ENCODE peak calls at places on chromosome 20, in ten cellular contexts. One of them, this sample, is unnamed.

GRCh38 chr20:49146442-49146841 is 41.7 kb downstream of the STAU1 start:
- DNase-seq in transverse colon: no peak
- DNase-seq in endothelial cell of umbilical vein: no peak
- DNase-seq in CD8-positive, alpha-beta T cell: no peak
- DNase-seq in uterus: no peak
- DNase-seq in body of pancreas: no peak
- DNase-seq in small intestine: no peak
- DNase-seq in CD4-positive, alpha-beta memory T cell: no peak
- DNase-seq in esophagus muscularis mucosa: no peak
- DNase-seq in heart right ventricle: no peak
- DNase-seq in this sample: no peak

GRCh38 chr20:496126-496696 is 33.9 kb upstream of the TBC1D20 start:
- DNase-seq in transverse colon: no peak
- DNase-seq in body of pancreas: no peak
- DNase-seq in small intestine: no peak
- DNase-seq in esophagus muscularis mucosa: peak; percentile 74
- DNase-seq in CD4-positive, alpha-beta memory T cell: no peak
- DNase-seq in CD8-positive, alpha-beta T cell: no peak
- DNase-seq in endothelial cell of umbilical vein: no peak
- DNase-seq in heart right ventricle: no peak
- DNase-seq in uterus: no peak
- DNase-seq in this sample: no peak

GRCh38 chr20:3175270-3175669 is 1.9 kb upstream of the LZTS3 start:
- DNase-seq in esophagus muscularis mucosa: no peak
- DNase-seq in CD4-positive, alpha-beta memory T cell: no peak
- DNase-seq in body of pancreas: no peak
- DNase-seq in small intestine: no peak
- DNase-seq in transverse colon: no peak
- DNase-seq in uterus: no peak
- DNase-seq in CD8-positive, alpha-beta T cell: no peak
- DNase-seq in heart right ventricle: no peak
- DNase-seq in endothelial cell of umbilical vein: peak; percentile 13
- DNase-seq in this sample: no peak

GRCh38 chr20:48486065-48486464 is 341.7 kb downstream of the PREX1 start:
- DNase-seq in CD4-positive, alpha-beta memory T cell: no peak
- DNase-seq in endothelial cell of umbilical vein: no peak
- DNase-seq in CD8-positive, alpha-beta T cell: no peak
- DNase-seq in transverse colon: no peak
- DNase-seq in esophagus muscularis mucosa: no peak
- DNase-seq in body of pancreas: no peak
- DNase-seq in uterus: no peak
- DNase-seq in heart right ventricle: no peak
- DNase-seq in small intestine: no peak
- DNase-seq in this sample: no peak

GRCh38 chr20:63694596-63695418 is 1.6 kb upstream of the TNFRSF6B start:
- DNase-seq in heart right ventricle: no peak
- DNase-seq in small intestine: no peak
- DNase-seq in esophagus muscularis mucosa: no peak
- DNase-seq in transverse colon: no peak
- DNase-seq in CD8-positive, alpha-beta T cell: no peak
- DNase-seq in CD4-positive, alpha-beta memory T cell: no peak
- DNase-seq in uterus: peak; percentile 20
- DNase-seq in body of pancreas: no peak
- DNase-seq in endothelial cell of umbilical vein: no peak
- DNase-seq in this sample: no peak

GRCh38 chr20:45047581-45048119 is 53.3 kb downstream of the KCNS1 start:
- DNase-seq in CD4-positive, alpha-beta memory T cell: no peak
- DNase-seq in small intestine: no peak
- DNase-seq in endothelial cell of umbilical vein: no peak
- DNase-seq in uterus: no peak
- DNase-seq in body of pancreas: no peak
- DNase-seq in CD8-positive, alpha-beta T cell: no peak
- DNase-seq in transverse colon: no peak
- DNase-seq in esophagus muscularis mucosa: no peak
- DNase-seq in heart right ventricle: no peak
- DNase-seq in this sample: no peak

GRCh38 chr20:63362426-63363009 is 1.4 kb upstream of the CHRNA4 start:
- DNase-seq in CD8-positive, alpha-beta T cell: no peak
- DNase-seq in CD4-positive, alpha-beta memory T cell: no peak
- DNase-seq in uterus: no peak
- DNase-seq in small intestine: no peak
- DNase-seq in heart right ventricle: no peak
- DNase-seq in endothelial cell of umbilical vein: no peak
- DNase-seq in esophagus muscularis mucosa: no peak
- DNase-seq in body of pancreas: no peak
- DNase-seq in transverse colon: no peak
- DNase-seq in this sample: no peak

GRCh38 chr20:5947276-5947675 is 3.1 kb downstream of the TRMT6 start:
- DNase-seq in transverse colon: no peak
- DNase-seq in CD8-positive, alpha-beta T cell: no peak
- DNase-seq in body of pancreas: no peak
- DNase-seq in uterus: no peak
- DNase-seq in CD4-positive, alpha-beta memory T cell: no peak
- DNase-seq in heart right ventricle: no peak
- DNase-seq in esophagus muscularis mucosa: no peak
- DNase-seq in endothelial cell of umbilical vein: no peak
- DNase-seq in small intestine: no peak
- DNase-seq in this sample: no peak

GRCh38 chr20:46642944-46643343 is 8.3 kb downstream of the SLC13A3 start:
- DNase-seq in heart right ventricle: no peak
- DNase-seq in CD8-positive, alpha-beta T cell: no peak
- DNase-seq in CD4-positive, alpha-beta memory T cell: no peak
- DNase-seq in transverse colon: no peak
- DNase-seq in endothelial cell of umbilical vein: no peak
- DNase-seq in body of pancreas: no peak
- DNase-seq in small intestine: no peak
- DNase-seq in uterus: no peak
- DNase-seq in esophagus muscularis mucosa: no peak
- DNase-seq in this sample: no peak

GRCh38 chr20:19969507-19970255 is 47.5 kb upstream of the NAA20 start:
- DNase-seq in small intestine: no peak
- DNase-seq in transverse colon: no peak
- DNase-seq in uterus: no peak
- DNase-seq in CD8-positive, alpha-beta T cell: no peak
- DNase-seq in esophagus muscularis mucosa: no peak
- DNase-seq in body of pancreas: no peak
- DNase-seq in endothelial cell of umbilical vein: no peak
- DNase-seq in CD4-positive, alpha-beta memory T cell: no peak
- DNase-seq in heart right ventricle: no peak
- DNase-seq in this sample: no peak

GRCh38 chr20:61120595-61121515 is 131.2 kb upstream of the CDH4 start:
- DNase-seq in transverse colon: no peak
- DNase-seq in uterus: no peak
- DNase-seq in small intestine: peak; percentile 36
- DNase-seq in CD4-positive, alpha-beta memory T cell: peak; percentile 22
- DNase-seq in body of pancreas: peak; percentile 33
- DNase-seq in endothelial cell of umbilical vein: no peak
- DNase-seq in CD8-positive, alpha-beta T cell: peak; percentile 26
- DNase-seq in esophagus muscularis mucosa: no peak
- DNase-seq in heart right ventricle: peak; percentile 34
- DNase-seq in this sample: peak; percentile 46

GRCh38 chr20:8330785-8331699 is 199.0 kb downstream of the PLCB1 start:
- DNase-seq in esophagus muscularis mucosa: no peak
- DNase-seq in heart right ventricle: no peak
- DNase-seq in uterus: no peak
- DNase-seq in transverse colon: no peak
- DNase-seq in small intestine: no peak
- DNase-seq in CD4-positive, alpha-beta memory T cell: no peak
- DNase-seq in endothelial cell of umbilical vein: no peak
- DNase-seq in CD8-positive, alpha-beta T cell: no peak
- DNase-seq in body of pancreas: no peak
- DNase-seq in this sample: no peak

GRCh38 chr20:63708301-63709148 is 686 bp downstream of the ZGPAT start:
- DNase-seq in CD8-positive, alpha-beta T cell: no peak
- DNase-seq in transverse colon: no peak
- DNase-seq in CD4-positive, alpha-beta memory T cell: no peak
- DNase-seq in small intestine: no peak
- DNase-seq in body of pancreas: peak; percentile 30
- DNase-seq in uterus: no peak
- DNase-seq in esophagus muscularis mucosa: no peak
- DNase-seq in endothelial cell of umbilical vein: no peak
- DNase-seq in heart right ventricle: no peak
- DNase-seq in this sample: no peak

GRCh38 chr20:46348972-46349741 is 40.9 kb upstream of the CDH22 start:
- DNase-seq in CD8-positive, alpha-beta T cell: peak; percentile 35
- DNase-seq in heart right ventricle: peak; percentile 49
- DNase-seq in endothelial cell of umbilical vein: peak; percentile 48
- DNase-seq in esophagus muscularis mucosa: no peak
- DNase-seq in uterus: no peak
- DNase-seq in small intestine: peak; percentile 36
- DNase-seq in body of pancreas: peak; percentile 69
- DNase-seq in CD4-positive, alpha-beta memory T cell: peak; percentile 30
- DNase-seq in transverse colon: peak; percentile 43
- DNase-seq in this sample: no peak

GRCh38 chr20:42255820-42256219 is 637.6 kb upstream of the CHD6 start:
- DNase-seq in body of pancreas: no peak
- DNase-seq in small intestine: no peak
- DNase-seq in heart right ventricle: no peak
- DNase-seq in CD8-positive, alpha-beta T cell: no peak
- DNase-seq in uterus: no peak
- DNase-seq in transverse colon: no peak
- DNase-seq in endothelial cell of umbilical vein: no peak
- DNase-seq in esophagus muscularis mucosa: no peak
- DNase-seq in CD4-positive, alpha-beta memory T cell: no peak
- DNase-seq in this sample: no peak

GRCh38 chr20:42260216-42260615 is 642.0 kb upstream of the CHD6 start:
- DNase-seq in uterus: no peak
- DNase-seq in CD8-positive, alpha-beta T cell: no peak
- DNase-seq in small intestine: no peak
- DNase-seq in esophagus muscularis mucosa: no peak
- DNase-seq in heart right ventricle: no peak
- DNase-seq in transverse colon: no peak
- DNase-seq in endothelial cell of umbilical vein: no peak
- DNase-seq in body of pancreas: no peak
- DNase-seq in CD4-positive, alpha-beta memory T cell: no peak
- DNase-seq in this sample: no peak

GRCh38 chr20:42261766-42262165 is 643.6 kb upstream of the CHD6 start:
- DNase-seq in esophagus muscularis mucosa: no peak
- DNase-seq in heart right ventricle: no peak
- DNase-seq in uterus: no peak
- DNase-seq in transverse colon: no peak
- DNase-seq in small intestine: no peak
- DNase-seq in CD4-positive, alpha-beta memory T cell: no peak
- DNase-seq in body of pancreas: no peak
- DNase-seq in CD8-positive, alpha-beta T cell: no peak
- DNase-seq in endothelial cell of umbilical vein: no peak
- DNase-seq in this sample: no peak

GRCh38 chr20:42258568-42258967 is 640.4 kb upstream of the CHD6 start:
- DNase-seq in body of pancreas: no peak
- DNase-seq in transverse colon: no peak
- DNase-seq in heart right ventricle: no peak
- DNase-seq in uterus: no peak
- DNase-seq in CD4-positive, alpha-beta memory T cell: no peak
- DNase-seq in esophagus muscularis mucosa: no peak
- DNase-seq in endothelial cell of umbilical vein: no peak
- DNase-seq in small intestine: no peak
- DNase-seq in CD8-positive, alpha-beta T cell: no peak
- DNase-seq in this sample: no peak

GRCh38 chr20:42259389-42259788 is 641.2 kb upstream of the CHD6 start:
- DNase-seq in uterus: no peak
- DNase-seq in CD4-positive, alpha-beta memory T cell: no peak
- DNase-seq in heart right ventricle: no peak
- DNase-seq in transverse colon: no peak
- DNase-seq in body of pancreas: no peak
- DNase-seq in endothelial cell of umbilical vein: no peak
- DNase-seq in small intestine: no peak
- DNase-seq in esophagus muscularis mucosa: no peak
- DNase-seq in CD8-positive, alpha-beta T cell: no peak
- DNase-seq in this sample: no peak
- H3K9me3 ChIP-seq in uterus: no peaks in the 10 kb centered on the region
- H3K9me3 ChIP-seq in CD4-positive, alpha-beta memory T cell: no peaks in the 10 kb centered on the region
- H3K9me3 ChIP-seq in heart right ventricle: no peaks in the 10 kb centered on the region
- H3K9me3 ChIP-seq in transverse colon: no peaks in the 10 kb centered on the region
- H3K9me3 ChIP-seq in body of pancreas: no peaks in the 10 kb centered on the region
- H3K9me3 ChIP-seq in endothelial cell of umbilical vein: peaks cover 7% of the 10 kb centered on the region
- H3K9me3 ChIP-seq in small intestine: no peaks in the 10 kb centered on the region
- H3K9me3 ChIP-seq in esophagus muscularis mucosa: no peaks in the 10 kb centered on the region
- H3K9me3 ChIP-seq in CD8-positive, alpha-beta T cell: no peaks in the 10 kb centered on the region
- H3K9me3 ChIP-seq in this sample: peaks cover 2% of the 10 kb centered on the region

GRCh38 chr20:58133020-58133419 is 95.4 kb downstream of the ANKRD60 start:
- DNase-seq in CD8-positive, alpha-beta T cell: no peak
- DNase-seq in transverse colon: no peak
- DNase-seq in heart right ventricle: no peak
- DNase-seq in uterus: no peak
- DNase-seq in esophagus muscularis mucosa: peak; percentile 34
- DNase-seq in CD4-positive, alpha-beta memory T cell: no peak
- DNase-seq in small intestine: no peak
- DNase-seq in endothelial cell of umbilical vein: no peak
- DNase-seq in body of pancreas: no peak
- DNase-seq in this sample: no peak
- H3K4me1 ChIP-seq in CD8-positive, alpha-beta T cell: peaks cover 9% of the 10 kb centered on the region
- H3K4me1 ChIP-seq in transverse colon: peaks cover 18% of the 10 kb centered on the region
- H3K4me1 ChIP-seq in heart right ventricle: no peaks in the 10 kb centered on the region
- H3K4me1 ChIP-seq in uterus: peaks cover 6% of the 10 kb centered on the region
- H3K4me1 ChIP-seq in esophagus muscularis mucosa: peaks cover 5% of the 10 kb centered on the region
- H3K4me1 ChIP-seq in CD4-positive, alpha-beta memory T cell: peaks cover 5% of the 10 kb centered on the region
- H3K4me1 ChIP-seq in small intestine: no peaks in the 10 kb centered on the region
- H3K4me1 ChIP-seq in endothelial cell of umbilical vein: peaks cover 7% of the 10 kb centered on the region
- H3K4me1 ChIP-seq in body of pancreas: no peaks in the 10 kb centered on the region
- H3K4me1 ChIP-seq in this sample: peaks cover 2% of the 10 kb centered on the region

DNA sequence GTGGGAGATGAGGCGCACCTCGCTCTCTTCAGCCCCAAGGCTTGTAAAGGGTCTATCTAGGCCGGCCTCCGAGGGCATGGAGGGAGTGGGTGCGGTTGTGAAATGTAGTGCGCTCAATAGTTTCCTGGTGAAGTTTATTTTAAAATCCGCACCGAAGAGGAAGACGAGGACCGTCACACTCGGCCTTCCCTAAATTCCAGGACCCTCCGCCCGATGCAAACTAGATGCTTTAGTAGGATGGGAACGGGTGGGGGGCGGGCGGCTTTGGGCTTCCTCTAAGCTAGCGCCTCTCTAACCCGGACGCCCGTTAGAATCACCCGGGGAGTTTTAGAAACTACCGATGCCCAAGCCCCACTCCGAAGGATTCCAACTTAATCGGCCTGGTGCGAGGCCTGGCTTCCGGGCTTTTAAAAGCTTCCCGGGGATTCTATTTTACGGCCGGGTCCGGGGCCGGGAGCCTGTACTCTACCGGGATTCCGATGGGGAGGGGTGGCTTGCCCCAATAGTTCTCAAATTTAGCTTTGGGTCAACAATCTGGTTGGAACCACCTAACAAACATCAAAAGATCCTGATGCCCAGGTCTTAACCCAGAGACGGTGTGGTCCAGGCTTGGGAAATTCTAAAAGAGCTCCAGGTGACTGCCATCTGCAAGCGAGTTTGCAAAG is 548 bp upstream of the BCAS4 start:
- DNase-seq in transverse colon: no peak
- DNase-seq in small intestine: no peak
- DNase-seq in heart right ventricle: no peak
- DNase-seq in CD4-positive, alpha-beta memory T cell: no peak
- DNase-seq in esophagus muscularis mucosa: no peak
- DNase-seq in CD8-positive, alpha-beta T cell: peak; percentile 13
- DNase-seq in endothelial cell of umbilical vein: no peak
- DNase-seq in uterus: peak; percentile 34
- DNase-seq in body of pancreas: peak; percentile 16
- DNase-seq in this sample: no peak
- H3K27ac ChIP-seq in transverse colon: no peak overlapping the region
- H3K27ac ChIP-seq in small intestine: peak overlapping the region; percentile 6
- H3K27ac ChIP-seq in heart right ventricle: no peak overlapping the region
- H3K27ac ChIP-seq in CD4-positive, alpha-beta memory T cell: peak overlapping the region; percentile 24
- H3K27ac ChIP-seq in esophagus muscularis mucosa: peak overlapping the region; percentile 45
- H3K27ac ChIP-seq in CD8-positive, alpha-beta T cell: peak overlapping the region; percentile 43
- H3K27ac ChIP-seq in endothelial cell of umbilical vein: no peak overlapping the region
- H3K27ac ChIP-seq in uterus: peak overlapping the region; percentile 36
- H3K27ac ChIP-seq in body of pancreas: no peak overlapping the region
- H3K27ac ChIP-seq in this sample: no peak overlapping the region

GRCh38 chr20:10321138-10321717 is 102.6 kb downstream of the SNAP25 start:
- DNase-seq in transverse colon: no peak
- DNase-seq in CD4-positive, alpha-beta memory T cell: no peak
- DNase-seq in CD8-positive, alpha-beta T cell: no peak
- DNase-seq in body of pancreas: no peak
- DNase-seq in uterus: no peak
- DNase-seq in heart right ventricle: no peak
- DNase-seq in small intestine: no peak
- DNase-seq in endothelial cell of umbilical vein: no peak
- DNase-seq in esophagus muscularis mucosa: no peak
- DNase-seq in this sample: no peak
- H3K9me3 ChIP-seq in transverse colon: peaks cover 6% of the 10 kb centered on the region
- H3K9me3 ChIP-seq in CD4-positive, alpha-beta memory T cell: no peaks in the 10 kb centered on the region
- H3K9me3 ChIP-seq in CD8-positive, alpha-beta T cell: no peaks in the 10 kb centered on the region
- H3K9me3 ChIP-seq in body of pancreas: no peaks in the 10 kb centered on the region
- H3K9me3 ChIP-seq in uterus: no peaks in the 10 kb centered on the region
- H3K9me3 ChIP-seq in heart right ventricle: no peaks in the 10 kb centered on the region
- H3K9me3 ChIP-seq in small intestine: no peaks in the 10 kb centered on the region
- H3K9me3 ChIP-seq in endothelial cell of umbilical vein: no peaks in the 10 kb centered on the region
- H3K9me3 ChIP-seq in esophagus muscularis mucosa: no peaks in the 10 kb centered on the region
- H3K9me3 ChIP-seq in this sample: peaks cover 7% of the 10 kb centered on the region

This sample was measured in lung.